ENCODE peak calls at places on chromosomes 1 and 21, in ten cellular contexts. A, W, L, X, Y, N, T, K, R and M are unnamed samples.

GRCh38 chr1:54857741-54858665 is 29.0 kb downstream of the DHCR24 start:
- DNase-seq in Y (no peak), T (peak), K (no peak), R (no peak), X (no peak), L (peak), N (peak), W (no peak), A (no peak), M (no peak)

GRCh38 chr1:229947968-229948367 is 119.1 kb upstream of the GALNT2 start:
- DNase-seq in Y (no peak), K (peak), R (no peak), A (no peak), T (no peak), L (peak), W (no peak), X (no peak), N (peak), M (no peak)

GRCh38 chr1:31984419-31985347 is 29.0 kb upstream of the KHDRBS1 start:
- DNase-seq in Y (no peak), R (peak), N (peak), L (peak), K (peak), X (no peak), W (no peak), A (no peak), T (peak), M (peak)

GRCh38 chr1:218660678-218661053 is 315.5 kb downstream of the TGFB2 start:
- DNase-seq in N (peak), R (peak), X (no peak), Y (no peak), W (no peak), K (peak), L (peak), A (no peak), T (peak), M (no peak)

GRCh38 chr1:20120796-20121195 is 1.5 kb upstream of the PLA2G2D start:
- DNase-seq in W (no peak), T (no peak), X (no peak), L (no peak), Y (no peak), N (no peak), A (no peak), R (no peak), K (no peak), M (no peak)

GRCh38 chr1:221635305-221635704 is 106.6 kb downstream of the DUSP10 start:
- DNase-seq in N (no peak), X (peak), L (no peak), R (no peak), W (no peak), K (no peak), Y (no peak), A (no peak), T (no peak), M (no peak)

GRCh38 chr1:37477198-37477931 is 3.0 kb downstream of the ZC3H12A start:
- DNase-seq in K (peak), A (no peak), Y (peak), N (peak), W (no peak), X (peak), R (peak), L (peak), T (peak), M (peak)

GRCh38 chr21:31132574-31133242 is 94.4 kb upstream of the KRTAP19-8 start:
- DNase-seq in W (no peak), K (no peak), Y (no peak), L (peak), A (no peak), N (peak), R (no peak), T (peak), X (no peak), M (peak)

GRCh38 chr1:17617787-17618557 is 78.5 kb downstream of the ARHGEF10L start:
- DNase-seq in K (no peak), W (no peak), L (peak), N (peak), X (no peak), A (no peak), R (no peak), T (peak), Y (no peak), M (no peak)

GRCh38 chr1:225467193-225468020 is 39.6 kb upstream of the LBR start:
- DNase-seq in A (no peak), L (no peak), X (peak), R (peak), W (no peak), Y (no peak), K (no peak), N (no peak), T (no peak), M (peak)

GRCh38 chr1:14516974-14517812 is 81.3 kb upstream of the KAZN start:
- DNase-seq in K (peak), X (no peak), T (peak), R (no peak), N (peak), L (peak), W (no peak), Y (no peak), A (no peak), M (no peak)

GRCh38 chr1:69671363-69672010 is 103.8 kb downstream of the LRRC7 start:
- DNase-seq in X (no peak), R (no peak), L (peak), A (no peak), T (no peak), N (peak), W (no peak), Y (no peak), K (peak), M (no peak)

GRCh38 chr1:30684881-30685795 is 38.2 kb downstream of the MATN1 start:
- DNase-seq in T (no peak), Y (peak), W (peak), N (no peak), R (no peak), K (no peak), A (peak), L (no peak), X (peak), M (no peak)

GRCh38 chr1:219125342-219125741 is 48.3 kb upstream of the LYPLAL1 start:
- DNase-seq in T (no peak), Y (no peak), N (no peak), A (no peak), L (no peak), X (no peak), R (no peak), K (no peak), W (no peak), M (no peak)

GRCh38 chr1:116770625-116771024 is 16.4 kb downstream of the CD2 start:
- DNase-seq in T (no peak), X (no peak), Y (no peak), L (no peak), W (no peak), N (no peak), A (no peak), R (no peak), K (no peak), M (peak)

GRCh38 chr1:229579101-229579651 is 20.7 kb upstream of the ABCB10 start:
- DNase-seq in W (peak), L (peak), N (peak), R (peak), K (peak), A (peak), T (peak), X (no peak), Y (no peak), M (no peak)

GRCh38 chr1:209106861-209107260 is 476.7 kb upstream of the CAMK1G start:
- DNase-seq in Y (no peak), T (no peak), A (no peak), X (no peak), N (no peak), L (no peak), W (no peak), K (no peak), R (no peak), M (peak)

GRCh38 chr1:6197746-6198427 is 1.5 kb downstream of the RPL22 start:
- DNase-seq in X (no peak), R (no peak), A (no peak), Y (no peak), T (no peak), L (no peak), W (no peak), N (peak), K (no peak), M (no peak)

GRCh38 chr21:30083120-30083945 is 83.3 kb downstream of the CLDN17 start:
- DNase-seq in A (no peak), T (no peak), R (no peak), W (peak), N (no peak), X (no peak), K (peak), Y (peak), L (no peak), M (no peak)

GRCh38 chr1:42322577-42322976 is 12.5 kb downstream of the FOXJ3 start:
- DNase-seq in W (no peak), L (peak), T (peak), R (peak), X (no peak), A (no peak), K (peak), N (peak), Y (no peak), M (no peak)

GRCh38 chr1:209106237-209106741 is 477.2 kb upstream of the CAMK1G start:
- DNase-seq in N (peak), L (peak), K (no peak), A (no peak), Y (peak), W (peak), R (no peak), X (no peak), T (peak), M (peak)

GRCh38 chr1:1906185-1907097 is 8.6 kb upstream of the CALML6 start:
- DNase-seq in W (peak), N (peak), K (peak), Y (peak), R (peak), T (peak), L (peak), A (peak), X (peak), M (peak)

GRCh38 chr1:245677446-245678240 is 522.9 kb downstream of the KIF26B start:
- DNase-seq in T (peak), K (no peak), N (peak), X (no peak), W (no peak), L (peak), R (no peak), Y (peak), A (no peak), M (no peak)

GRCh38 chr1:31501505-31501904 is 74.8 kb upstream of the TINAGL1 start:
- DNase-seq in K (no peak), A (no peak), X (no peak), N (no peak), T (no peak), Y (no peak), R (no peak), L (no peak), W (peak), M (no peak)

GRCh38 chr1:238252033-238252802 is 361.5 kb upstream of the ZP4 start:
- DNase-seq in X (peak), N (peak), L (peak), K (peak), T (peak), W (peak), Y (peak), A (peak), R (no peak), M (peak)

GRCh38 chr1:39666772-39667171 is 5.1 kb downstream of the NT5C1A start:
- DNase-seq in Y (no peak), W (no peak), N (no peak), X (no peak), T (no peak), R (no peak), L (no peak), A (no peak), K (no peak), M (no peak)

GRCh38 chr1:28506907-28507246 is 1.0 kb downstream of the RCC1 start:
- DNase-seq in A (no peak), X (no peak), R (no peak), K (no peak), T (no peak), N (no peak), W (no peak), L (no peak), Y (no peak), M (no peak)

GRCh38 chr1:59013276-59013927 is 229.6 kb upstream of the JUN start:
- DNase-seq in T (peak), W (peak), Y (peak), N (peak), X (no peak), L (peak), A (peak), R (peak), K (peak), M (peak)

GRCh38 chr1:246567258-246568235 is 1.3 kb downstream of the CNST start:
- DNase-seq in N (peak), Y (no peak), A (no peak), W (peak), R (peak), X (peak), K (peak), T (peak), L (peak), M (peak)

GRCh38 chr1:33155877-33156538 is 25.8 kb downstream of the TRIM62 start:
- DNase-seq in A (no peak), L (no peak), T (no peak), K (no peak), N (no peak), W (no peak), X (no peak), Y (no peak), R (no peak), M (no peak)

DNA sequence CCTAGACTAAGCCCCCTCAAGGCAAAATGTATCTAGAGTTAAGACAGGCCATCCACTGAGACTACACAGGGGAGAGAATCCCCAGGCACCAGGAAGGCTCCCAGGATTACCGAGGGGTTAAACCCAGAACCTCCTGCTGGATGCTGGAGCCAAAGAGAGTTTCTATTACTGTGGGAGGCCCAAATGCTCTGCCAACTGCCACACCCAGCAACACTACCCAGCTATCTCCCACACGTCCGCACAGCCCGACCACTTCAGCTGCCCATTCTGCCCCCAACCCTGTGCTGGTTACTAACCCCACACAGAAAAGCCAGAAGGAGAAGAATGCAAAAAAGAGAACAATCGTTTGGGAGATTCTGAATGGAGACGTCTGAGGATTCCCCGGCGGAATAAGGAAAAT is 63.6 kb downstream of the CD46 start:
- DNase-seq in X (no peak), W (no peak), T (no peak), Y (no peak), L (no peak), N (no peak), R (no peak), K (no peak), A (no peak), M (no peak)
- H2AFZ ChIP-seq in X (no peak), W (no peak), T (no peak), Y (no peak), L (no peak), N (no peak), R (no peak), K (no peak), A (no peak), M (no peak)

GRCh38 chr1:67338642-67339041 is 31.0 kb downstream of the IL12RB2 start:
- DNase-seq in Y (no peak), K (no peak), R (no peak), A (no peak), T (peak), L (no peak), N (peak), W (no peak), X (no peak), M (no peak)
- H3K9ac ChIP-seq in Y (no peak), K (no peak), R (no peak), A (no peak), T (no peak), L (no peak), N (no peak), W (no peak), X (no peak), M (no peak)

GRCh38 chr1:94541175-94542087 is at the start of gene F3:
- DNase-seq in A (peak), Y (peak), N (peak), K (peak), L (peak), X (peak), R (peak), T (peak), W (peak), M (peak)
- H2AFZ ChIP-seq in A (peak), Y (no peak), N (peak), K (peak), L (no peak), X (peak), R (peak), T (peak), W (peak), M (peak)

GRCh38 chr1:228037401-228038386 is 30.9 kb downstream of the WNT3A start:
- DNase-seq in A (peak), R (peak), T (peak), L (peak), K (peak), Y (peak), W (peak), X (peak), N (peak), M (no peak)
- H3K9ac ChIP-seq in A (peak), R (no peak), T (no peak), L (no peak), K (no peak), Y (no peak), W (no peak), X (no peak), N (no peak), M (no peak)

DNA sequence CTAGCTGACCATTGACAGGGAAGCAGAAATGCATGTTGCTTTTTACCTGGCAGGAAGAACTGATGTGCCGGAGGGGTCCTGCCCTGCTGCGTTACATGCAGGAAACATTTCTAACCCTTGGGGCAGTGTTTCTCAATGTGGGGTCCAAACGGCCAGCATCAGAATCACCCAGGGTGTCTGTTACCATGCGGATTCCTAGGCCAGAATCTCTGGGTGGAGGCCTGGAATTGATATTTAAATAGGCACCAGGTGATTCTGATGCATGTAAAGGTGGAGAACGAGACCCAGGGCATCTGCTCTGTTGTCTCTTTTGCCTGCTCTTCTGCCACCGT is 182.7 kb downstream of the PCP4 start:
- DNase-seq in T (no peak), X (no peak), Y (peak), L (no peak), A (no peak), K (no peak), N (no peak), R (no peak), W (peak), M (no peak)
- H2AFZ ChIP-seq in T (no peak), X (no peak), Y (no peak), L (no peak), A (no peak), K (no peak), N (no peak), R (no peak), W (no peak), M (no peak)

DNA sequence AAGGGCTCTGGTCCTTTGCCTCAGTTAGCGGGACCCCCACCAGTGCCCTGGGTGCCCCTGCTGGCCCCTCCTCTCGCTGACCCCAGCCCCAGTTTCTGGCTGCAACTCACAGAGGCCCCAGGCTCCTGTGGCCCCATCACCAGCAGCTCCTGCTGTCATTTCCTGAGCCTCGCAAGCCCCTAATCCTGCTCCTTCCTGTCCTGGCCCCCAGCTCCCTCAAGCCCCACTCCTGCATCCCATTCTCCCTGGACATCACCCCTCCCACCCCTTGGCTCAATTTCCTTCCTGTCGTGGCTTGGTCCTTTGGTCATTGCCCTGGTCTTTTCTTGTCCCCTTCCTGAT is 8.6 kb downstream of the TNFRSF1B start:
- DNase-seq in W (no peak), N (no peak), Y (no peak), R (no peak), L (no peak), X (no peak), A (no peak), K (no peak), T (no peak), M (no peak)
- H3K9ac ChIP-seq in W (no peak), N (no peak), Y (no peak), R (peak), L (peak), X (peak), A (no peak), K (no peak), T (no peak), M (no peak)

DNA sequence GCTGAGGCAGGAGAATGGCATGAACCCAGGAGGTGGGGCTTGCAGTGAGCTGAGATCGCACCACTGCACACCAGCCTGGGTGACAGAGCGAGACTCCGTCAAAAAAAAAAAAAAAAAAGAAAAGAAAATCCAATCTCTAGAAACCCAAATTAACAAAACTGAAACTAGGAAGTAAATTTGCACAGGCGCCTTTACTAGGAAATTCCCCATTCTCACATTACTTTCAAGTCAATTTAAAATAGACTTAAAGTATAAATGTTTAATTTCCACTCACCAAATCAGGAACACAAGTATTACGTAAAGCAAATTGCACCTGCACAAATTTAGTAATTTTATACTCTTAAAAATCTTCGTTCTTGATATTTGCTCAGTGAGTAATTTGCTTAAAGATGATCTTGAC is 67.8 kb upstream of the BCAR3 start:
- DNase-seq in T (no peak), X (no peak), K (no peak), N (no peak), Y (no peak), L (no peak), W (no peak), A (no peak), R (no peak), M (no peak)
- H2AFZ ChIP-seq in T (no peak), X (no peak), K (no peak), N (no peak), Y (no peak), L (no peak), W (no peak), A (no peak), R (no peak), M (no peak)

GRCh38 chr1:233114860-233115259 is 164.4 kb downstream of the NTPCR start:
- DNase-seq in T (no peak), W (no peak), A (no peak), R (peak), X (peak), L (no peak), Y (no peak), K (no peak), N (no peak), M (no peak)
- H3K9ac ChIP-seq in T (no peak), W (no peak), A (no peak), R (no peak), X (no peak), L (no peak), Y (no peak), K (no peak), N (no peak), M (no peak)

GRCh38 chr1:223363856-223364684 is at the start of gene SUSD4:
- DNase-seq in Y (peak), R (no peak), N (peak), L (peak), A (peak), K (no peak), X (peak), T (no peak), W (peak), M (peak)
- H2AFZ ChIP-seq in Y (no peak), R (no peak), N (peak), L (no peak), A (peak), K (peak), X (no peak), T (peak), W (peak), M (peak)